ENCODE peak calls at places on chromosomes 11 and 22, in four cellular contexts. One of them, this sample, is unnamed.

GRCh38 chr11:20087118-20087521 is 73.2 kb downstream of the DBX1 start:
- DNase-seq in choroid plexus epithelial cell: peak; percentile 44
- DNase-seq in brain microvascular endothelial cell: peak; percentile 44
- DNase-seq in right atrium auricular region: no peak
- DNase-seq in this sample: peak; percentile 67

GRCh38 chr11:103920933-103921332 is 115.5 kb upstream of the DDI1 start:
- DNase-seq in choroid plexus epithelial cell: peak; percentile 17
- DNase-seq in brain microvascular endothelial cell: no peak
- DNase-seq in right atrium auricular region: no peak
- DNase-seq in this sample: no peak

GRCh38 chr11:30291331-30291730 is 31.6 kb upstream of the ARL14EP start:
- DNase-seq in choroid plexus epithelial cell: no peak
- DNase-seq in brain microvascular endothelial cell: no peak
- DNase-seq in right atrium auricular region: no peak
- DNase-seq in this sample: no peak

GRCh38 chr11:85918910-85919794 is 64.0 kb downstream of the CCDC83 start:
- DNase-seq in choroid plexus epithelial cell: peak; percentile 14
- DNase-seq in brain microvascular endothelial cell: no peak
- DNase-seq in right atrium auricular region: no peak
- DNase-seq in this sample: peak; percentile 79

GRCh38 chr11:61173456-61173855 is 12.2 kb upstream of the VPS37C start:
- DNase-seq in choroid plexus epithelial cell: peak; percentile 52
- DNase-seq in brain microvascular endothelial cell: no peak
- DNase-seq in right atrium auricular region: no peak
- DNase-seq in this sample: peak; percentile 47

GRCh38 chr22:46968359-46968740 is 205.9 kb downstream of the TBC1D22A start:
- DNase-seq in choroid plexus epithelial cell: no peak
- DNase-seq in brain microvascular endothelial cell: no peak
- DNase-seq in right atrium auricular region: no peak
- DNase-seq in this sample: no peak

GRCh38 chr11:60910711-60911366 is 3.1 kb upstream of the TMEM109 start:
- DNase-seq in choroid plexus epithelial cell: no peak
- DNase-seq in brain microvascular endothelial cell: no peak
- DNase-seq in right atrium auricular region: no peak
- DNase-seq in this sample: no peak

GRCh38 chr11:121282376-121282775 is 10.2 kb upstream of the SC5D start:
- DNase-seq in choroid plexus epithelial cell: no peak
- DNase-seq in brain microvascular endothelial cell: no peak
- DNase-seq in right atrium auricular region: no peak
- DNase-seq in this sample: no peak

GRCh38 chr11:12263141-12263693 is 114.2 kb upstream of the PARVA start:
- DNase-seq in choroid plexus epithelial cell: no peak
- DNase-seq in brain microvascular endothelial cell: no peak
- DNase-seq in right atrium auricular region: no peak
- DNase-seq in this sample: peak; percentile 68

GRCh38 chr11:11036185-11037161 is 178.6 kb upstream of the ZBED5 start:
- DNase-seq in choroid plexus epithelial cell: peak; percentile 85
- DNase-seq in brain microvascular endothelial cell: peak; percentile 13
- DNase-seq in right atrium auricular region: no peak
- DNase-seq in this sample: peak; percentile 72

GRCh38 chr11:58024601-58025091 is 965 bp downstream of the OR9Q1 start:
- DNase-seq in choroid plexus epithelial cell: no peak
- DNase-seq in brain microvascular endothelial cell: no peak
- DNase-seq in right atrium auricular region: peak; percentile 63
- DNase-seq in this sample: peak; percentile 55

GRCh38 chr11:36122715-36123114 is 166.5 kb downstream of the COMMD9 start:
- DNase-seq in choroid plexus epithelial cell: no peak
- DNase-seq in brain microvascular endothelial cell: no peak
- DNase-seq in right atrium auricular region: no peak
- DNase-seq in this sample: no peak

GRCh38 chr11:128021304-128022006 is 565.9 kb downstream of the ETS1 start:
- DNase-seq in choroid plexus epithelial cell: peak; percentile 40
- DNase-seq in brain microvascular endothelial cell: no peak
- DNase-seq in right atrium auricular region: no peak
- DNase-seq in this sample: peak; percentile 46

GRCh38 chr11:82012276-82012675 is 721.4 kb downstream of the FAM181B start:
- DNase-seq in choroid plexus epithelial cell: no peak
- DNase-seq in brain microvascular endothelial cell: no peak
- DNase-seq in right atrium auricular region: no peak
- DNase-seq in this sample: no peak

GRCh38 chr11:60378359-60378758 is at the start of gene MS4A7:
- DNase-seq in choroid plexus epithelial cell: no peak
- DNase-seq in brain microvascular endothelial cell: no peak
- DNase-seq in right atrium auricular region: no peak
- DNase-seq in this sample: no peak

GRCh38 chr11:2287102-2287501 is 14.6 kb downstream of the C11orf21 start:
- DNase-seq in choroid plexus epithelial cell: no peak
- DNase-seq in brain microvascular endothelial cell: no peak
- DNase-seq in right atrium auricular region: peak; percentile 51
- DNase-seq in this sample: no peak

GRCh38 chr22:23248583-23248982 is 68.3 kb downstream of the BCR start:
- DNase-seq in choroid plexus epithelial cell: peak; percentile 78
- DNase-seq in brain microvascular endothelial cell: peak; percentile 26
- DNase-seq in right atrium auricular region: no peak
- DNase-seq in this sample: peak; percentile 42

GRCh38 chr11:113991170-113991569 is 16.3 kb downstream of the HTR3A start:
- DNase-seq in choroid plexus epithelial cell: peak; percentile 64
- DNase-seq in brain microvascular endothelial cell: peak; percentile 38
- DNase-seq in right atrium auricular region: no peak
- DNase-seq in this sample: peak; percentile 21

GRCh38 chr22:42275970-42276369 is 5.5 kb upstream of the TCF20 start:
- DNase-seq in choroid plexus epithelial cell: peak; percentile 13
- DNase-seq in brain microvascular endothelial cell: no peak
- DNase-seq in right atrium auricular region: no peak
- DNase-seq in this sample: no peak

GRCh38 chr11:83865636-83866461 is 579.7 kb upstream of the CCDC90B start:
- DNase-seq in choroid plexus epithelial cell: peak; percentile 59
- DNase-seq in brain microvascular endothelial cell: peak; percentile 89
- DNase-seq in right atrium auricular region: no peak
- DNase-seq in this sample: peak; percentile 5

GRCh38 chr22:32202161-32202538 is 2.7 kb downstream of the RFPL2 start:
- DNase-seq in choroid plexus epithelial cell: no peak
- DNase-seq in brain microvascular endothelial cell: no peak
- DNase-seq in right atrium auricular region: no peak
- DNase-seq in this sample: no peak

GRCh38 chr22:17891427-17892167 is 117.3 kb upstream of the BID start:
- DNase-seq in choroid plexus epithelial cell: no peak
- DNase-seq in brain microvascular endothelial cell: no peak
- DNase-seq in right atrium auricular region: no peak
- DNase-seq in this sample: no peak

GRCh38 chr22:36725366-36726006 is 21.9 kb upstream of the CACNG2 start:
- DNase-seq in choroid plexus epithelial cell: no peak
- DNase-seq in brain microvascular endothelial cell: no peak
- DNase-seq in right atrium auricular region: no peak
- DNase-seq in this sample: no peak

GRCh38 chr11:119759747-119760412 is 30.9 kb upstream of the NECTIN1 start:
- DNase-seq in choroid plexus epithelial cell: no peak
- DNase-seq in brain microvascular endothelial cell: no peak
- DNase-seq in right atrium auricular region: no peak
- DNase-seq in this sample: no peak

GRCh38 chr11:96306600-96306932 is 36.4 kb downstream of the MAML2 start:
- DNase-seq in choroid plexus epithelial cell: no peak
- DNase-seq in brain microvascular endothelial cell: peak; percentile 52
- DNase-seq in right atrium auricular region: no peak
- DNase-seq in this sample: no peak

GRCh38 chr11:65500262-65501004 is 1.6 kb downstream of the MALAT1 start:
- DNase-seq in choroid plexus epithelial cell: peak; percentile 65
- DNase-seq in brain microvascular endothelial cell: peak; percentile 32
- DNase-seq in right atrium auricular region: no peak
- DNase-seq in this sample: peak; percentile 78

DNA sequence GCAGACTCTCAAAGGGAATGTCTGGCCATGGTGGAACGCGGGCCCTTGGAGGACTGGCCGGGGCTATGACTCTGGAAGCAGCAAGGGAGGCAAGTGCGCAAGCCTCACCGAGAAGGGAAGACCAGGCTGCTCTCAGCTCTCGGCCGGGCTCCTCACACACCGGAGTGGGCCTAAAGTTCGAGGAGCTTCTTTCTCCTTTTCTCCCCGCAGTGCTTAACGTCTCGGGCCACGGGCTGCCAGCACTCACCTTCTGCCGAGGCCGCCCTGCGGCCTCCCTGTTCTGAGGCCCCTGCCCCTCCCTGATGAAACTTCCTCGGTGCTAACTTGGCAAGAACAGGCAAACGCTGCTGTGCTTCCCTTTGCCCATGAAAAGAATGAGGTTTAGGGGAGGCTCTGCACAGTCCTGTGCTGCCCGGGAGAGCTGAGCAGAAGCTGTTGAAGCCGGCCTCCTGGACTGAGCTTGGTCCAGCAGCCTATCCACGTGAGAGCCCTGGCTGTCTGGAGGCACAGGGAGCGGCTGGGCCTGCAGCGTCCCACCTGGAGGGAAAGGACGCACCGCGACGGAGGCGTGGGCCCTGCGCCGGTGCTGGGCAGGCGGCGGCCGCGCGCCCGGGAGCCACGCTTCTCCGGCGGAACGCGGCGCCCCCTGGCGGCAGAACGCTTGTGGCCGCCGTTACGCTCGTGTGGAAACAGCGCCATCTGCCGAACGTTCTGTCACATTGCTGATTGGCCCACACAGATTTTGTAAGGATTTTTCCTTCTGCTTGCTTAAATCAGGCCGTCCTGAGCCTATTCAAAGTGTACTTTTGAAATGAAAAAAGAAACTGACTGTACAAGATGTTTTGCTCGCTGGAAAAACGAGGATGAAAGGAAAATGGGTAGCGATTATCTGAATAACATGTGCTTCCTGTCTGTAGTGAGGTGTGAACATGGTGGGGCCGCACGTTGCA is 65.0 kb upstream of the TMEM45B start:
- DNase-seq in choroid plexus epithelial cell: peak; percentile 82
- DNase-seq in brain microvascular endothelial cell: peak; percentile 29
- DNase-seq in right atrium auricular region: peak; percentile 60
- DNase-seq in this sample: peak; percentile 76
- H3K4me3 ChIP-seq in choroid plexus epithelial cell: peak overlapping the region; percentile 46
- H3K4me3 ChIP-seq in brain microvascular endothelial cell: peak overlapping the region; percentile 39
- H3K4me3 ChIP-seq in right atrium auricular region: peak overlapping the region; percentile 40
- H3K4me3 ChIP-seq in this sample: peak overlapping the region; percentile 40

DNA sequence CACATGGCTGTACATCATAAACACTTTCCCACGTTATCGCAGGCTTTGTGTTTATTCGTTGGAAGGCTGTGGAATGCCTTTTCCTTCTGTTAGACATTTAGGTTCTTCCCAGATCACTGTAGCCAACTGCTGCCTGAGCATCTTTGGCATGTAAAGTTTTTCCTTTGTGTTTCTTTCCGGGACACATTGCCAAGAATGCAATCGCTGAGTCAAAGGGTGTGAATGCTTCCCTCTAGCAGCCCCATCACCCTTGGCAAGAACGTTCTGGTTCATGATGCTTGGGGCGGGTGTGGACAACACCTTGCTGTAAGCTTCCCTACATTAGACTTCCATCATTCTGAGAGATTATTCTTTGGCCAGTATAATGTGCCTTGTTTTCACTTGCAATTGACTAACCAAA is 136.2 kb downstream of the OSBP2 start:
- DNase-seq in choroid plexus epithelial cell: peak; percentile 80
- DNase-seq in brain microvascular endothelial cell: peak; percentile 89
- DNase-seq in right atrium auricular region: no peak
- DNase-seq in this sample: peak; percentile 99
- H3K4me3 ChIP-seq in choroid plexus epithelial cell: no peak overlapping the region
- H3K4me3 ChIP-seq in brain microvascular endothelial cell: no peak overlapping the region
- H3K4me3 ChIP-seq in right atrium auricular region: no peak overlapping the region
- H3K4me3 ChIP-seq in this sample: no peak overlapping the region

GRCh38 chr22:21626073-21626734 is 3.6 kb downstream of the YDJC start:
- DNase-seq in choroid plexus epithelial cell: no peak
- DNase-seq in brain microvascular endothelial cell: no peak
- DNase-seq in right atrium auricular region: no peak
- DNase-seq in this sample: no peak

GRCh38 chr22:21631025-21631424 is 1.2 kb upstream of the YDJC start:
- DNase-seq in choroid plexus epithelial cell: no peak
- DNase-seq in brain microvascular endothelial cell: no peak
- DNase-seq in right atrium auricular region: no peak
- DNase-seq in this sample: no peak

GRCh38 chr22:21626735-21627469 is 2.9 kb downstream of the YDJC start:
- DNase-seq in choroid plexus epithelial cell: no peak
- DNase-seq in brain microvascular endothelial cell: no peak
- DNase-seq in right atrium auricular region: no peak
- DNase-seq in this sample: no peak

GRCh38 chr22:21629262-21630149 is at the start of gene YDJC:
- DNase-seq in choroid plexus epithelial cell: peak; percentile 95
- DNase-seq in brain microvascular endothelial cell: peak; percentile 85
- DNase-seq in right atrium auricular region: no peak
- DNase-seq in this sample: peak; percentile 89

GRCh38 chr22:21628386-21629261 is 1.2 kb downstream of the YDJC start:
- DNase-seq in choroid plexus epithelial cell: no peak
- DNase-seq in brain microvascular endothelial cell: no peak
- DNase-seq in right atrium auricular region: no peak
- DNase-seq in this sample: no peak
- H3K4me3 ChIP-seq in choroid plexus epithelial cell: peak overlapping the region; percentile 97
- H3K4me3 ChIP-seq in brain microvascular endothelial cell: peak overlapping the region; percentile 84
- H3K4me3 ChIP-seq in right atrium auricular region: peak overlapping the region; percentile 89
- H3K4me3 ChIP-seq in this sample: peak overlapping the region; percentile 93

GRCh38 chr11:129376658-129377341 is 1.2 kb downstream of the BARX2 start:
- DNase-seq in choroid plexus epithelial cell: no peak
- DNase-seq in brain microvascular endothelial cell: no peak
- DNase-seq in right atrium auricular region: no peak
- DNase-seq in this sample: no peak
- H3K4me3 ChIP-seq in choroid plexus epithelial cell: no peak overlapping the region
- H3K4me3 ChIP-seq in brain microvascular endothelial cell: no peak overlapping the region
- H3K4me3 ChIP-seq in right atrium auricular region: no peak overlapping the region
- H3K4me3 ChIP-seq in this sample: no peak overlapping the region

GRCh38 chr11:101045415-101045814 is 84.2 kb downstream of the PGR start:
- DNase-seq in choroid plexus epithelial cell: no peak
- DNase-seq in brain microvascular endothelial cell: no peak
- DNase-seq in right atrium auricular region: no peak
- DNase-seq in this sample: no peak

GRCh38 chr11:101049123-101049522 is 80.5 kb downstream of the PGR start:
- DNase-seq in choroid plexus epithelial cell: no peak
- DNase-seq in brain microvascular endothelial cell: no peak
- DNase-seq in right atrium auricular region: no peak
- DNase-seq in this sample: no peak

GRCh38 chr11:101046947-101047346 is 82.7 kb downstream of the PGR start:
- DNase-seq in choroid plexus epithelial cell: no peak
- DNase-seq in brain microvascular endothelial cell: no peak
- DNase-seq in right atrium auricular region: no peak
- DNase-seq in this sample: no peak

GRCh38 chr11:101049813-101050212 is 79.8 kb downstream of the PGR start:
- DNase-seq in choroid plexus epithelial cell: no peak
- DNase-seq in brain microvascular endothelial cell: no peak
- DNase-seq in right atrium auricular region: no peak
- DNase-seq in this sample: no peak

DNA sequence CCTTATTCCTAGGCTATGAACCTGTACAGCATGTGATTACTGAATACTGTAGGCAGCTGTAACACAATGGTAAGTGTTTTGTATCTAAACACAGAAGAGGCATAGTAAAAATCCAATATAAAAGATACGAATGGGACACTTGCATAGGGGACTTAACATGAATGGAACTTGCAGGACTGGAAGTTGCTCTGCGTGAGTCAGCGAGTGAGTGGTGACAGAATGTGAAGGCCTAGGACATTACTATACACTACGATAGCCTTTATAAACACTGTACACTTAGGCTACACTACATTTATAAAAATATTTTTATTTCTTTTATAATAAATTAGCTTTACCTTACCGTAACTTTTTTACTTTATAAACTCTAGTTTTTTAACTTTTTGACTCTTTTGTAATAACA is 81.1 kb downstream of the PGR start:
- DNase-seq in choroid plexus epithelial cell: no peak
- DNase-seq in brain microvascular endothelial cell: no peak
- DNase-seq in right atrium auricular region: no peak
- DNase-seq in this sample: no peak
- H3K4me3 ChIP-seq in choroid plexus epithelial cell: no peak overlapping the region
- H3K4me3 ChIP-seq in brain microvascular endothelial cell: no peak overlapping the region
- H3K4me3 ChIP-seq in right atrium auricular region: no peak overlapping the region
- H3K4me3 ChIP-seq in this sample: no peak overlapping the region

This sample was measured in fibroblast of the aortic adventitia.